ENCODE peak calls at places on chromosomes 16 and 17, in six cellular contexts. One of them, this sample, is unnamed.

GRCh38 chr16:84461029-84461415 is 43.4 kb downstream of the MEAK7 start:
- DNase-seq in brain microvascular endothelial cell: no peak
- DNase-seq in adrenal gland: no peak
- DNase-seq in prostate gland: no peak
- DNase-seq in thoracic aorta: no peak
- DNase-seq in cardiac muscle cell: no peak
- DNase-seq in this sample: no peak

GRCh38 chr17:47295037-47295873 is 28.5 kb upstream of the EFCAB13 start:
- DNase-seq in adrenal gland: no peak
- DNase-seq in cardiac muscle cell: no peak
- DNase-seq in thoracic aorta: no peak
- DNase-seq in brain microvascular endothelial cell: no peak
- DNase-seq in prostate gland: no peak
- DNase-seq in this sample: no peak

GRCh38 chr17:8133941-8134340 is 10.0 kb upstream of the HES7 start:
- DNase-seq in cardiac muscle cell: no peak
- DNase-seq in prostate gland: no peak
- DNase-seq in adrenal gland: no peak
- DNase-seq in brain microvascular endothelial cell: no peak
- DNase-seq in thoracic aorta: no peak
- DNase-seq in this sample: no peak

GRCh38 chr17:50802609-50803571 is 32.5 kb upstream of the WFIKKN2 start:
- DNase-seq in cardiac muscle cell: no peak
- DNase-seq in thoracic aorta: no peak
- DNase-seq in prostate gland: no peak
- DNase-seq in brain microvascular endothelial cell: no peak
- DNase-seq in adrenal gland: no peak
- DNase-seq in this sample: no peak

GRCh38 chr16:70331588-70332358 is 14.9 kb upstream of the DDX19A start:
- DNase-seq in cardiac muscle cell: peak
- DNase-seq in adrenal gland: no peak
- DNase-seq in thoracic aorta: no peak
- DNase-seq in prostate gland: no peak
- DNase-seq in brain microvascular endothelial cell: peak
- DNase-seq in this sample: no peak

GRCh38 chr16:19781196-19781595 is 63.1 kb downstream of the IQCK start:
- DNase-seq in prostate gland: no peak
- DNase-seq in cardiac muscle cell: no peak
- DNase-seq in adrenal gland: no peak
- DNase-seq in thoracic aorta: no peak
- DNase-seq in brain microvascular endothelial cell: peak
- DNase-seq in this sample: no peak

GRCh38 chr17:57481901-57482300 is 225.6 kb downstream of the MSI2 start:
- DNase-seq in prostate gland: no peak
- DNase-seq in brain microvascular endothelial cell: peak
- DNase-seq in thoracic aorta: no peak
- DNase-seq in cardiac muscle cell: no peak
- DNase-seq in adrenal gland: peak
- DNase-seq in this sample: no peak

GRCh38 chr17:29010129-29010528 is 4.3 kb upstream of the SEZ6 start:
- DNase-seq in brain microvascular endothelial cell: no peak
- DNase-seq in cardiac muscle cell: no peak
- DNase-seq in adrenal gland: no peak
- DNase-seq in thoracic aorta: no peak
- DNase-seq in prostate gland: no peak
- DNase-seq in this sample: no peak

GRCh38 chr16:18958621-18959578 is 24.8 kb upstream of the TMC7 start:
- DNase-seq in cardiac muscle cell: peak
- DNase-seq in thoracic aorta: no peak
- DNase-seq in brain microvascular endothelial cell: no peak
- DNase-seq in prostate gland: no peak
- DNase-seq in adrenal gland: no peak
- DNase-seq in this sample: no peak

GRCh38 chr17:17315142-17315821 is 12.1 kb downstream of the NT5M start:
- DNase-seq in thoracic aorta: no peak
- DNase-seq in prostate gland: peak
- DNase-seq in brain microvascular endothelial cell: no peak
- DNase-seq in cardiac muscle cell: no peak
- DNase-seq in adrenal gland: no peak
- DNase-seq in this sample: no peak

GRCh38 chr17:2566056-2566455 is 27.4 kb upstream of the PAFAH1B1 start:
- DNase-seq in brain microvascular endothelial cell: no peak
- DNase-seq in adrenal gland: no peak
- DNase-seq in prostate gland: no peak
- DNase-seq in thoracic aorta: no peak
- DNase-seq in cardiac muscle cell: no peak
- DNase-seq in this sample: no peak

GRCh38 chr16:23134274-23134673 is 15.0 kb downstream of the USP31 start:
- DNase-seq in brain microvascular endothelial cell: peak
- DNase-seq in adrenal gland: peak
- DNase-seq in prostate gland: no peak
- DNase-seq in thoracic aorta: no peak
- DNase-seq in cardiac muscle cell: no peak
- DNase-seq in this sample: no peak

GRCh38 chr17:48026503-48027321 is 10.9 kb downstream of the COPZ2 start:
- DNase-seq in brain microvascular endothelial cell: peak
- DNase-seq in adrenal gland: peak
- DNase-seq in prostate gland: peak
- DNase-seq in cardiac muscle cell: peak
- DNase-seq in thoracic aorta: peak
- DNase-seq in this sample: peak

GRCh38 chr17:62179525-62180161 is 114.6 kb upstream of the MED13 start:
- DNase-seq in prostate gland: no peak
- DNase-seq in brain microvascular endothelial cell: peak
- DNase-seq in thoracic aorta: no peak
- DNase-seq in cardiac muscle cell: no peak
- DNase-seq in adrenal gland: peak
- DNase-seq in this sample: no peak

GRCh38 chr16:17301593-17302135 is 169.1 kb downstream of the XYLT1 start:
- DNase-seq in prostate gland: no peak
- DNase-seq in thoracic aorta: no peak
- DNase-seq in adrenal gland: no peak
- DNase-seq in brain microvascular endothelial cell: no peak
- DNase-seq in cardiac muscle cell: no peak
- DNase-seq in this sample: no peak

GRCh38 chr17:67911038-67911782 is 85.1 kb downstream of the C17orf58 start:
- DNase-seq in prostate gland: no peak
- DNase-seq in adrenal gland: no peak
- DNase-seq in brain microvascular endothelial cell: no peak
- DNase-seq in cardiac muscle cell: no peak
- DNase-seq in thoracic aorta: no peak
- DNase-seq in this sample: no peak

GRCh38 chr17:29177871-29178749 is 2.1 kb downstream of the MYO18A start:
- DNase-seq in brain microvascular endothelial cell: no peak
- DNase-seq in prostate gland: no peak
- DNase-seq in adrenal gland: no peak
- DNase-seq in thoracic aorta: no peak
- DNase-seq in cardiac muscle cell: no peak
- DNase-seq in this sample: no peak

GRCh38 chr16:31542763-31543162 is 15.1 kb downstream of the AHSP start:
- DNase-seq in adrenal gland: no peak
- DNase-seq in prostate gland: no peak
- DNase-seq in cardiac muscle cell: no peak
- DNase-seq in thoracic aorta: no peak
- DNase-seq in brain microvascular endothelial cell: no peak
- DNase-seq in this sample: no peak

GRCh38 chr17:185445-186138 is 4.1 kb upstream of the DOC2B start:
- DNase-seq in adrenal gland: no peak
- DNase-seq in brain microvascular endothelial cell: no peak
- DNase-seq in thoracic aorta: no peak
- DNase-seq in prostate gland: no peak
- DNase-seq in cardiac muscle cell: no peak
- DNase-seq in this sample: no peak

GRCh38 chr17:17890773-17891759 is 54.3 kb upstream of the SREBF1 start:
- DNase-seq in brain microvascular endothelial cell: peak
- DNase-seq in thoracic aorta: no peak
- DNase-seq in cardiac muscle cell: peak
- DNase-seq in adrenal gland: peak
- DNase-seq in prostate gland: no peak
- DNase-seq in this sample: no peak

GRCh38 chr16:68902376-68903345 is 59.3 kb downstream of the TANGO6 start:
- DNase-seq in prostate gland: peak
- DNase-seq in brain microvascular endothelial cell: peak
- DNase-seq in adrenal gland: peak
- DNase-seq in thoracic aorta: no peak
- DNase-seq in cardiac muscle cell: peak
- DNase-seq in this sample: no peak

GRCh38 chr17:60969500-60970037 is 291.9 kb downstream of the BCAS3 start:
- DNase-seq in thoracic aorta: no peak
- DNase-seq in prostate gland: no peak
- DNase-seq in brain microvascular endothelial cell: no peak
- DNase-seq in cardiac muscle cell: no peak
- DNase-seq in adrenal gland: no peak
- DNase-seq in this sample: no peak

GRCh38 chr16:88047462-88047861 is 96.2 kb downstream of the BANP start:
- DNase-seq in adrenal gland: no peak
- DNase-seq in brain microvascular endothelial cell: no peak
- DNase-seq in thoracic aorta: no peak
- DNase-seq in cardiac muscle cell: no peak
- DNase-seq in prostate gland: no peak
- DNase-seq in this sample: no peak

GRCh38 chr17:77420476-77420803 is 279.7 kb downstream of the SEC14L1 start:
- DNase-seq in brain microvascular endothelial cell: no peak
- DNase-seq in adrenal gland: no peak
- DNase-seq in cardiac muscle cell: no peak
- DNase-seq in prostate gland: no peak
- DNase-seq in thoracic aorta: no peak
- DNase-seq in this sample: no peak

GRCh38 chr17:77417575-77417974 is 276.8 kb downstream of the SEC14L1 start:
- DNase-seq in brain microvascular endothelial cell: no peak
- DNase-seq in prostate gland: no peak
- DNase-seq in cardiac muscle cell: no peak
- DNase-seq in adrenal gland: no peak
- DNase-seq in thoracic aorta: no peak
- DNase-seq in this sample: no peak

GRCh38 chr17:77419095-77419494 is 278.3 kb downstream of the SEC14L1 start:
- DNase-seq in adrenal gland: no peak
- DNase-seq in prostate gland: no peak
- DNase-seq in brain microvascular endothelial cell: no peak
- DNase-seq in thoracic aorta: no peak
- DNase-seq in cardiac muscle cell: no peak
- DNase-seq in this sample: no peak

GRCh38 chr17:77419547-77420475 is 279.0 kb downstream of the SEC14L1 start:
- DNase-seq in thoracic aorta: no peak
- DNase-seq in brain microvascular endothelial cell: no peak
- DNase-seq in prostate gland: no peak
- DNase-seq in adrenal gland: no peak
- DNase-seq in cardiac muscle cell: peak
- DNase-seq in this sample: no peak

DNA sequence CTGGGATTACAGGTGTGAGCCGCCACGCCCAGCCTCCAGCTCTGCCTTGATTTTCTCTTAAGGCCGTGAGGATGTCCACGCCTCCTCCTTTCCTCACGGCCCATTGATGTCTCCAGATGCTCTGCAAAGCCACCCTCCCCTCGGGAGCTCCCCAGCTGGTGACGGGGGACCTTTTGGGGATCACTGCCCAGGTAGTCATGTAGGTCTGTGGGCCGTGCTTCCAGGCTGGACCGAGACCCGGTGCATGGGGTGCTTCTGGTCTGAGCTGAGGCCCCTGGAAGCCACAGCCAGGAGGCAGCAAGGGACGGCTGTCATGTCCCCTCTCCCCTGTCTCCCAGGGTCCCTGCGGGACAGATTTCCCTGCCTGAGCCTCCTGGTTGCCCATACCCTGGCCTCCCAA is 277.8 kb downstream of the SEC14L1 start:
- DNase-seq in thoracic aorta: no peak
- DNase-seq in brain microvascular endothelial cell: no peak
- DNase-seq in adrenal gland: no peak
- DNase-seq in cardiac muscle cell: no peak
- DNase-seq in prostate gland: no peak
- DNase-seq in this sample: no peak
- H3K27ac ChIP-seq in thoracic aorta: no peak
- H3K27ac ChIP-seq in brain microvascular endothelial cell: no peak
- H3K27ac ChIP-seq in adrenal gland: no peak
- H3K27ac ChIP-seq in cardiac muscle cell: peak
- H3K27ac ChIP-seq in prostate gland: no peak
- H3K27ac ChIP-seq in this sample: no peak

DNA sequence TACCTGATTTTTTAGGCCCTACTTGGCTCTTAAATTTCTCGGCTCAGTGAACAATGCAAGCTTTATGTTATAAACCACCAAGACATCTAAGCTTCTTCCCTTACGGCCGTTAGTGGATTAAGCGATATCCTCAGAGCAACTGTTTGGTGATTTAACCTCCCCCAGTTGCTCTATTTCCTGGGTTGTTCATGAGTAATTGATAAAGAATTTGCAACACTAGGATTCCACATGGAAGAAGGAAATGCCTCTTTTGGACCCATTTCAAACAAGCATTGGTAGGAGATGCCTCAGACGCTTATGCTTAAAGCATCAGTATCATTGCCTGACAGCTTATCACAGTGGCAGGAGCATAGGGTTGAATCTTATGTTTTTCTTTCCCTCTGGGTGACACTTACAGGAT is 65.3 kb downstream of the RBFOX1 start:
- DNase-seq in brain microvascular endothelial cell: peak
- DNase-seq in prostate gland: no peak
- DNase-seq in thoracic aorta: no peak
- DNase-seq in cardiac muscle cell: no peak
- DNase-seq in adrenal gland: no peak
- DNase-seq in this sample: no peak
- TF ChIP-seq CTCF in brain microvascular endothelial cell: no peak
- TF ChIP-seq CTCF in prostate gland: no peak
- TF ChIP-seq CTCF in thoracic aorta: no peak
- TF ChIP-seq CTCF in cardiac muscle cell: no peak
- TF ChIP-seq CTCF in adrenal gland: no peak
- TF ChIP-seq CTCF in this sample: no peak

GRCh38 chr16:85667261-85667660 is 21.5 kb downstream of the GINS2 start:
- DNase-seq in brain microvascular endothelial cell: no peak
- DNase-seq in prostate gland: no peak
- DNase-seq in thoracic aorta: no peak
- DNase-seq in cardiac muscle cell: no peak
- DNase-seq in adrenal gland: no peak
- DNase-seq in this sample: no peak

GRCh38 chr16:85664580-85665372 is 24.0 kb downstream of the GINS2 start:
- DNase-seq in brain microvascular endothelial cell: no peak
- DNase-seq in prostate gland: no peak
- DNase-seq in adrenal gland: peak
- DNase-seq in thoracic aorta: no peak
- DNase-seq in cardiac muscle cell: no peak
- DNase-seq in this sample: no peak

GRCh38 chr16:85665929-85666328 is 22.8 kb downstream of the GINS2 start:
- DNase-seq in thoracic aorta: no peak
- DNase-seq in adrenal gland: peak
- DNase-seq in cardiac muscle cell: no peak
- DNase-seq in brain microvascular endothelial cell: no peak
- DNase-seq in prostate gland: no peak
- DNase-seq in this sample: no peak

GRCh38 chr16:85663891-85664321 is 24.8 kb downstream of the GINS2 start:
- DNase-seq in prostate gland: no peak
- DNase-seq in brain microvascular endothelial cell: no peak
- DNase-seq in adrenal gland: peak
- DNase-seq in thoracic aorta: no peak
- DNase-seq in cardiac muscle cell: no peak
- DNase-seq in this sample: no peak

GRCh38 chr16:85665373-85665740 is 23.4 kb downstream of the GINS2 start:
- DNase-seq in thoracic aorta: no peak
- DNase-seq in adrenal gland: peak
- DNase-seq in brain microvascular endothelial cell: no peak
- DNase-seq in cardiac muscle cell: no peak
- DNase-seq in prostate gland: no peak
- DNase-seq in this sample: no peak
- H3K27ac ChIP-seq in thoracic aorta: no peak
- H3K27ac ChIP-seq in adrenal gland: no peak
- H3K27ac ChIP-seq in brain microvascular endothelial cell: no peak
- H3K27ac ChIP-seq in cardiac muscle cell: no peak
- H3K27ac ChIP-seq in prostate gland: no peak
- H3K27ac ChIP-seq in this sample: no peak

GRCh38 chr16:303760-304505 is 21.0 kb downstream of the PDIA2 start:
- DNase-seq in adrenal gland: no peak
- DNase-seq in thoracic aorta: no peak
- DNase-seq in cardiac muscle cell: no peak
- DNase-seq in brain microvascular endothelial cell: no peak
- DNase-seq in prostate gland: no peak
- DNase-seq in this sample: no peak
- TF ChIP-seq CTCF in adrenal gland: no peak
- TF ChIP-seq CTCF in thoracic aorta: no peak
- TF ChIP-seq CTCF in cardiac muscle cell: no peak
- TF ChIP-seq CTCF in brain microvascular endothelial cell: peak
- TF ChIP-seq CTCF in prostate gland: no peak
- TF ChIP-seq CTCF in this sample: no peak